ENCODE peak calls at places on chromosomes 6 and 20, in five cellular contexts. E is K562; J is ovary; G is T-helper 1 cell; I is activated naive CD8-positive, alpha-beta T cell treated with anti-CD3 and anti-CD28 coated beads, Interleukin-2, amount 50 U/mL, for 24 hours. H is an unnamed sample.

GRCh38 chr6:137798846-137799245 is 68.2 kb upstream of the TNFAIP3 start:
- DNase-seq in I (no peak), E (no peak), G (no peak), J (no peak), H (no peak)

GRCh38 chr6:5398530-5398929 is 137.2 kb downstream of the FARS2 start:
- DNase-seq in I (no peak), G (no peak), J (no peak), E (peak), H (no peak)

GRCh38 chr6:150119256-150119655 is 23.6 kb upstream of the PPP1R14C start:
- DNase-seq in J (no peak), E (no peak), I (no peak), G (no peak), H (no peak)

GRCh38 chr6:82616386-82617028 is 252.9 kb downstream of the TPBG start:
- DNase-seq in G (no peak), I (no peak), J (no peak), E (no peak), H (no peak)

GRCh38 chr20:10672579-10673127 is 1.1 kb downstream of the JAG1 start:
- DNase-seq in I (peak), G (no peak), J (peak), E (peak), H (peak)

GRCh38 chr6:42028234-42029061 is 21.9 kb upstream of the TAF8 start:
- DNase-seq in J (no peak), G (no peak), E (peak), I (no peak), H (no peak)

GRCh38 chr6:139520321-139520768 is 145.9 kb upstream of the CITED2 start:
- DNase-seq in E (no peak), G (no peak), J (no peak), I (no peak), H (no peak)

GRCh38 chr6:125101656-125102055 is 51.9 kb upstream of the TPD52L1 start:
- DNase-seq in E (peak), J (no peak), G (no peak), I (no peak), H (no peak)

GRCh38 chr6:14882394-14883073 is 363.3 kb upstream of the JARID2 start:
- DNase-seq in E (no peak), J (no peak), G (no peak), I (no peak), H (no peak)

GRCh38 chr6:19332806-19333460 is 504.2 kb upstream of the ID4 start:
- DNase-seq in G (no peak), E (no peak), J (no peak), I (no peak), H (no peak)

GRCh38 chr6:125773387-125774341 is 17.1 kb upstream of the NCOA7 start:
- DNase-seq in G (no peak), E (no peak), I (no peak), J (no peak), H (no peak)

GRCh38 chr6:95576621-95577316 is 566 bp upstream of the MANEA start:
- DNase-seq in G (no peak), I (no peak), J (no peak), E (peak), H (no peak)

H was measured in posterior cingulate gyrus.